ENCODE peak calls at places on chromosome 10, in four cellular contexts. T, B, V and F are unnamed samples.

GRCh38 chr10:32298066-32298812 is 48.7 kb downstream of the EPC1 start:
- DNase-seq in V (no peak), T (no peak), B (peak; percentile 91), F (peak; percentile 95)

GRCh38 chr10:19417740-19418139 is 369.1 kb downstream of the MALRD1 start:
- DNase-seq in B (no peak), T (no peak), V (no peak), F (no peak)

GRCh38 chr10:33353334-33353733 is 18.9 kb upstream of the NRP1 start:
- DNase-seq in T (no peak), B (no peak), V (no peak), F (no peak)

GRCh38 chr10:103692421-103693069 is 162.8 kb downstream of the SH3PXD2A start:
- DNase-seq in T (no peak), B (no peak), V (no peak), F (no peak)

GRCh38 chr10:12937527-12937926 is 64.0 kb downstream of the CCDC3 start:
- DNase-seq in V (no peak), B (no peak), T (no peak), F (peak; percentile 7)

GRCh38 chr10:7304110-7304509 is 106.7 kb downstream of the SFMBT2 start:
- DNase-seq in V (no peak), T (no peak), B (no peak), F (no peak)

GRCh38 chr10:119346063-119346835 is 138.9 kb downstream of the GRK5 start:
- DNase-seq in V (no peak), B (no peak), T (no peak), F (no peak)

GRCh38 chr10:108957681-108958080 is 965.6 kb downstream of the XPNPEP1 start:
- DNase-seq in V (no peak), B (peak; percentile 25), T (no peak), F (peak; percentile 54)

GRCh38 chr10:79390551-79391229 is 43.4 kb downstream of the PPIF start:
- DNase-seq in V (no peak), T (no peak), B (no peak), F (no peak)